ENCODE peak calls at places on chromosomes 6 and 20, in seven cellular contexts. S, O, U, Z, W, I and E are unnamed samples.

GRCh38 chr6:129345890-129346289 is 364.1 kb downstream of the ARHGAP18 start:
- DNase-seq in S (no peak), O (no peak), U (no peak), Z (no peak), W (no peak), I (no peak), E (no peak)

GRCh38 chr20:1881240-1881835 is 13.9 kb upstream of the SIRPA start:
- DNase-seq in S (no peak), O (no peak), U (no peak), Z (no peak), W (peak; percentile 45), I (no peak), E (no peak)

GRCh38 chr6:96086745-96087144 is 71.0 kb downstream of the FUT9 start:
- DNase-seq in S (no peak), O (no peak), U (no peak), Z (no peak), W (no peak), I (no peak), E (no peak)

GRCh38 chr20:39013662-39014109 is 51.5 kb downstream of the DHX35 start:
- DNase-seq in S (no peak), O (no peak), U (no peak), Z (no peak), W (no peak), I (no peak), E (no peak)

GRCh38 chr6:150369408-150369807 is 596 bp downstream of the IYD start:
- DNase-seq in S (no peak), O (no peak), U (no peak), Z (no peak), W (no peak), I (no peak), E (no peak)

GRCh38 chr6:143536461-143536865 is 24.9 kb upstream of the FUCA2 start:
- DNase-seq in S (no peak), O (no peak), U (peak; percentile 40), Z (peak; percentile 54), W (peak; percentile 55), I (peak; percentile 81), E (no peak)

GRCh38 chr20:57071283-57071701 is 195.1 kb downstream of the BMP7 start:
- DNase-seq in S (peak; percentile 79), O (peak; percentile 48), U (no peak), Z (no peak), W (no peak), I (peak; percentile 93), E (no peak)

GRCh38 chr20:54255157-54255556 is 47.3 kb downstream of the PFDN4 start:
- DNase-seq in S (no peak), O (no peak), U (no peak), Z (no peak), W (no peak), I (no peak), E (no peak)

DNA sequence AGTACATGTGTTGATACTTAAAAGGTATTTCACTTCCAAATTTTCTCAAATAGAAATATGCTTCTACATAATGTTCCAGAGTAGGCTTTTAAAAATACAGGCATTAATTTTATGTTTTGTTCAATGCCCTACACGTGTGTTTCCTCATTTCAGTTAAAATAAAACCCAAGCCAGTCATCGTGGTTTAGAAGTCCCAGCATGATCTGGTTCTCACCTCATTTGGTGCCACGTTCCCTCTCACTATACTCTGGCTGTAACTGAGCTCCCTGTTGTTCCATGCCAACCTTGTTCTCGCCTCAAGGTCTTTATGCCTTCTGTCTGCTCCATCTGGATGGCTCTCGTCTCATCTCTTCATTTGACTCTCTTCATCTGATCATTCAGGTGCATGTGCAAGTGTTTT is 32.6 kb downstream of the HDGFL1 start:
- DNase-seq in S (no peak), O (no peak), U (no peak), Z (no peak), W (no peak), I (no peak), E (no peak)
- H3K4me1 ChIP-seq in S (no peaks in the 10 kb centered on the region), O (no peaks in the 10 kb centered on the region), U (no peaks in the 10 kb centered on the region), Z (no peaks in the 10 kb centered on the region), W (peaks cover 13% of the 10 kb centered on the region), I (no peaks in the 10 kb centered on the region), E (no peaks in the 10 kb centered on the region)

DNA sequence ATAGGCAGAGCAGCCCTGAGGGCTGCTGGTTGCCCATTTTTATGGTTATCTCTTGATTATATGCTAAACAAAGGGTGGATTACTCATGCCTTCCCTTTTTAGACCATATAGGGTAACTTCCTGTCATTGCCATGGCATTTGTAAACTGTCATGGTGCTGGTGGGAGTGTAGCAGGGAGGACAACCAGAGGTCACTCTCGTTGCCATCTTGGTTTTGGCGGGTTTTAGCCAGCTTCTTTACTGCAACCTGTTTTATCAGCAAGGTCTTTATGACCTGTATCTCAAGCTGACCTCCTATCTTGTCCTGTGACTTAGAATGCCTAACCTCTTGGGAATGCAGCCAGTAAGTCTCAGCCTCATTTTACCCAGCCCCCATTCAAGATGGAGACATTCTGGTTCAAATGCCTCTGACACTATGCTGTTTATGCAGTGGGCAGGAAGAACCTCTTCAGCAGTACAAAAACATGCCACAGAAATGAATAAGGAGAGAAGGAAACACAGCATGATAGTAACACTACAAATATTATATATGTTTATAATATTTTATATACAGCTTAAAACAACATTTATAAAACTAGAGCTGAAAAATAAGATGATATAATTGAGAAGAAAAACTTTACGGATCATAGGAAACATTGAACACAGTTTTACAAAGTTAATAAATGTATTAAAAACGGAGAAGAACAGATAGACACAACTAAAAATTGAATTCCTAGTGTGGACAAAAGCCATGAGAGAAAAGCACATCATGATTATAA is 58.9 kb upstream of the SAMD5 start:
- DNase-seq in S (no peak), O (no peak), U (no peak), Z (no peak), W (no peak), I (no peak), E (no peak)
- H3K27ac ChIP-seq in S (no peak overlapping the region), O (no peak overlapping the region), U (no peak overlapping the region), Z (no peak overlapping the region), W (no peak overlapping the region), I (no peak overlapping the region), E (no peak overlapping the region)

GRCh38 chr6:111683749-111684267 is 78.1 kb upstream of the TRAF3IP2 start:
- DNase-seq in S (no peak), O (no peak), U (no peak), Z (no peak), W (no peak), I (no peak), E (no peak)
- H3K4me1 ChIP-seq in S (no peaks in the 10 kb centered on the region), O (no peaks in the 10 kb centered on the region), U (peaks cover 2% of the 10 kb centered on the region), Z (no peaks in the 10 kb centered on the region), W (peaks cover 90% of the 10 kb centered on the region), I (peaks cover 7% of the 10 kb centered on the region), E (peaks cover 2% of the 10 kb centered on the region)

GRCh38 chr6:15403094-15403493 is 157.2 kb downstream of the JARID2 start:
- DNase-seq in S (no peak), O (no peak), U (no peak), Z (no peak), W (no peak), I (no peak), E (no peak)
- H3K27ac ChIP-seq in S (no peak overlapping the region), O (no peak overlapping the region), U (no peak overlapping the region), Z (no peak overlapping the region), W (no peak overlapping the region), I (no peak overlapping the region), E (no peak overlapping the region)

GRCh38 chr6:42788671-42789070 is 6.8 kb downstream of the BICRAL start:
- DNase-seq in S (no peak), O (no peak), U (no peak), Z (no peak), W (no peak), I (no peak), E (no peak)

GRCh38 chr6:42787018-42787611 is 5.3 kb downstream of the BICRAL start:
- DNase-seq in S (no peak), O (no peak), U (no peak), Z (no peak), W (no peak), I (no peak), E (no peak)

GRCh38 chr6:42791706-42792320 is 10.0 kb downstream of the BICRAL start:
- DNase-seq in S (no peak), O (no peak), U (no peak), Z (no peak), W (no peak), I (no peak), E (no peak)

GRCh38 chr6:42786525-42786985 is 4.7 kb downstream of the BICRAL start:
- DNase-seq in S (no peak), O (no peak), U (no peak), Z (no peak), W (no peak), I (no peak), E (no peak)

GRCh38 chr6:42790549-42791181 is 8.8 kb downstream of the BICRAL start:
- DNase-seq in S (no peak), O (peak; percentile 32), U (no peak), Z (no peak), W (no peak), I (peak; percentile 80), E (no peak)
- H3K4me1 ChIP-seq in S (no peaks in the 10 kb centered on the region), O (peaks cover 25% of the 10 kb centered on the region), U (peaks cover 16% of the 10 kb centered on the region), Z (peaks cover 4% of the 10 kb centered on the region), W (peaks cover 57% of the 10 kb centered on the region), I (peaks cover 3% of the 10 kb centered on the region), E (peaks cover 1% of the 10 kb centered on the region)

GRCh38 chr6:16746812-16747211 is 14.4 kb downstream of the ATXN1 start:
- DNase-seq in S (no peak), O (no peak), U (no peak), Z (no peak), W (no peak), I (no peak), E (no peak)

GRCh38 chr6:16749516-16750485 is 11.5 kb downstream of the ATXN1 start:
- DNase-seq in S (no peak), O (no peak), U (no peak), Z (no peak), W (no peak), I (no peak), E (no peak)

GRCh38 chr6:16747232-16748027 is 13.8 kb downstream of the ATXN1 start:
- DNase-seq in S (no peak), O (no peak), U (no peak), Z (no peak), W (no peak), I (no peak), E (no peak)

GRCh38 chr6:16750566-16750965 is 10.7 kb downstream of the ATXN1 start:
- DNase-seq in S (no peak), O (no peak), U (no peak), Z (no peak), W (no peak), I (no peak), E (no peak)

DNA sequence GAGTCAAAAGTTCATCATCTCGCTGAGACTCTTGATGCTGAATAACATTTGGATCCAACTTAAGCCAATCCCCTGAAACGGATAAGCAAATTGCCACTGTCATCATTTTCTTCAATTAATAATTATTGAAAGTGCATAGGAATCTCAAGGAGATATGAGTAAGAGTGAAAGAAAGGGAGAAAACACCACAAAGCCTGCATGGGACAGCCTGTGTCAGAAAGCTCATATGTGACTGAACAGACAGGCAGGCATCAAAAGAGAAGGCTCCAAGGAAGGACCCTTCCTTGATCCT is 13.3 kb downstream of the ATXN1 start:
- DNase-seq in S (no peak), O (no peak), U (no peak), Z (no peak), W (no peak), I (no peak), E (no peak)
- H3K27ac ChIP-seq in S (no peak overlapping the region), O (no peak overlapping the region), U (no peak overlapping the region), Z (no peak overlapping the region), W (peak overlapping the region; percentile 49), I (no peak overlapping the region), E (no peak overlapping the region)

GRCh38 chr6:158795516-158795915 is 23.7 kb downstream of the EZR start:
- DNase-seq in S (no peak), O (no peak), U (no peak), Z (no peak), W (no peak), I (no peak), E (no peak)
- H3K4me1 ChIP-seq in S (peaks cover 96% of the 10 kb centered on the region), O (peaks cover 49% of the 10 kb centered on the region), U (peaks cover 18% of the 10 kb centered on the region), Z (peaks cover 34% of the 10 kb centered on the region), W (peaks cover 89% of the 10 kb centered on the region), I (peaks cover 6% of the 10 kb centered on the region), E (peaks cover 5% of the 10 kb centered on the region)